ENCODE peak calls at places on chromosomes 11 and 22, in six cellular contexts. P, I, R, K, Y and Q are unnamed samples.
A peak's percentile ranks its signal among the peaks of the same experiment; 100 is the strongest.

GRCh38 chr11:116696381-116696941 is 76.3 kb downstream of the BUD13 start:
- DNase-seq in K (no peak), R (peak; percentile 90), Y (peak; percentile 78), P (no peak), I (no peak), Q (peak; percentile 59)

GRCh38 chr11:130420478-130421198 is 7.8 kb downstream of the ADAMTS8 start:
- DNase-seq in Y (no peak), R (peak; percentile 93), P (no peak), I (no peak), K (no peak), Q (peak; percentile 40)

GRCh38 chr22:41217553-41218157 is 12.5 kb downstream of the L3MBTL2 start:
- DNase-seq in K (peak; percentile 58), R (peak; percentile 96), P (peak; percentile 20), Y (peak; percentile 87), I (peak; percentile 60), Q (no peak)

GRCh38 chr22:24989135-24989534 is 36.6 kb downstream of the KIAA1671 start:
- DNase-seq in R (no peak), Y (no peak), K (no peak), I (no peak), P (no peak), Q (no peak)

GRCh38 chr11:71286701-71287643 is 34.6 kb upstream of the SHANK2 start:
- DNase-seq in P (peak; percentile 91), R (no peak), K (no peak), I (no peak), Y (peak; percentile 89), Q (no peak)

GRCh38 chr11:134938212-134938611 is 526.2 kb upstream of the B3GAT1 start:
- DNase-seq in Y (no peak), K (no peak), I (no peak), P (no peak), R (no peak), Q (no peak)

GRCh38 chr22:22431271-22432220 is 77.0 kb downstream of the ZNF280B start:
- DNase-seq in P (peak; percentile 33), I (peak; percentile 53), Y (no peak), K (peak; percentile 19), R (no peak), Q (peak; percentile 87)

GRCh38 chr22:19062139-19062789 is 59.9 kb downstream of the DGCR2 start:
- DNase-seq in P (no peak), Y (peak; percentile 72), R (no peak), I (no peak), K (no peak), Q (peak; percentile 63)

GRCh38 chr22:27490080-27490479 is 311.5 kb downstream of the MN1 start:
- DNase-seq in Y (no peak), I (no peak), K (no peak), R (no peak), P (no peak), Q (peak; percentile 29)

GRCh38 chr11:93528757-93529639 is 14.2 kb downstream of the SMCO4 start:
- DNase-seq in Y (no peak), P (peak; percentile 28), R (no peak), K (peak; percentile 31), I (no peak), Q (no peak)

GRCh38 chr22:49712195-49712791 is 115.4 kb downstream of the BRD1 start:
- DNase-seq in I (no peak), R (no peak), P (no peak), K (no peak), Y (no peak), Q (peak; percentile 56)

GRCh38 chr11:18253222-18253621 is 4.8 kb upstream of the SAA2 start:
- DNase-seq in Y (no peak), R (no peak), P (no peak), I (no peak), K (no peak), Q (no peak)

GRCh38 chr11:68942751-68943271 is 38.0 kb downstream of the MRGPRD start:
- DNase-seq in Y (no peak), I (no peak), P (no peak), R (no peak), K (peak; percentile 77), Q (peak; percentile 69)

GRCh38 chr22:37996515-37997246 is 12.3 kb upstream of the SOX10 start:
- DNase-seq in I (no peak), Y (no peak), K (no peak), R (no peak), P (no peak), Q (no peak)

GRCh38 chr22:44917372-44918165 is 92.2 kb downstream of the PHF21B start:
- DNase-seq in I (no peak), Y (no peak), K (no peak), R (no peak), P (no peak), Q (peak; percentile 46)

GRCh38 chr22:46612904-46613605 is 7.1 kb upstream of the GRAMD4 start:
- DNase-seq in P (no peak), R (no peak), I (no peak), Y (no peak), K (no peak), Q (peak; percentile 83)

GRCh38 chr22:33328789-33329296 is 270.7 kb upstream of the SYN3 start:
- DNase-seq in K (no peak), Y (no peak), I (no peak), P (no peak), R (no peak), Q (no peak)

GRCh38 chr22:30021881-30022619 is 58.2 kb upstream of the HORMAD2 start:
- DNase-seq in R (no peak), K (no peak), Y (peak; percentile 61), P (peak; percentile 27), I (no peak), Q (no peak)

GRCh38 chr11:129392995-129393394 is 17.3 kb downstream of the BARX2 start:
- DNase-seq in I (no peak), K (no peak), Y (no peak), P (no peak), R (peak; percentile 19), Q (no peak)

GRCh38 chr11:129391864-129392263 is 16.2 kb downstream of the BARX2 start:
- DNase-seq in P (no peak), I (no peak), K (no peak), R (no peak), Y (no peak), Q (no peak)

GRCh38 chr11:129388824-129389223 is 13.2 kb downstream of the BARX2 start:
- DNase-seq in P (no peak), K (no peak), Y (no peak), I (no peak), R (no peak), Q (no peak)

GRCh38 chr11:129390303-129390816 is 14.7 kb downstream of the BARX2 start:
- DNase-seq in Y (no peak), R (no peak), P (no peak), K (no peak), I (no peak), Q (no peak)

GRCh38 chr11:129391350-129391749 is 15.7 kb downstream of the BARX2 start:
- DNase-seq in R (peak; percentile 74), Y (no peak), I (no peak), P (no peak), K (no peak), Q (no peak)
- TF ChIP-seq POLR2A in R (no peak), Y (no peak), I (no peak), P (no peak), K (no peak), Q (no peak)

DNA sequence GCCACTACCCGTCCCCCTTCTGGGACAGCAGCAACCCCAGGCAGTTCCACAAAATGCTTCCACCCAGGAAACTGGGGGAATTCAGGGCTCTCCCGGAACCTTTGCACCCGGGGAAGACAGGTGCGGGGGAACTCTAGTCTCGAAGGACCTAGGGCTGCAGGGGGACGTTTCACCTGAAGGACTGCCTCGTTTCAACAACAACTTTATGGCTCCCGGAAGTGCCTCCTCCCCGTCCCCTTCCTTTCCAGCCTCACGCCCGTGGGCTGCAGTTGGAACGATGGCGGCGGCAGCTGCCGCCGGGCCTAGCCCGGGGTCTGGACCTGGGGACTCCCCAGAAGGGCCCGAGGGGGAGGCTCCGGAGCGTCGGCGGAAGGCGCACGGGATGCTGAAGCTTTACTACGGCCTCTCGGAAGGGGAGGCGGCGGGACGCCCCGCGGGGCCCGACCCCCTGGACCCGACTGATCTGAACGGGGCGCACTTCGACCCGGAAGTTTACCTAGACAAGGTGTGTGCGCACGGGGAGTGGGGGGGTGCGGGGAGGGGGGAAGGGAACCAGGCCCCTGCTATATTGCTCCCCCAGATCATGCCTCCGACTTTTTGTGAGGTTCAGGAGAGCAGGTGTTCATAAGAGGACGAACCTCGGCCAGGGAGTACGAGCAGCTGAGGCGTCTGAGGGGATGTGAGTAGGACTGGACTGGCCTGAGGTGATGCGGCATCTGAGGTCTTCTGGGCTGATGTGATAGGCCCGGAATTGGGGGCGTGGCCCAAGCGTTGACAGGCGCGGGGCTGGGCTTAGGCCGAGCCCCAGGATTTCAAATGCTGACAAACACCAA is at the start of gene VPS51:
- DNase-seq in P (peak; percentile 79), K (peak; percentile 88), R (peak; percentile 97), Y (peak; percentile 97), I (peak; percentile 92), Q (peak; percentile 95)
- TF ChIP-seq POLR2A in P (peak; percentile 9), K (peak; percentile 58), R (peak; percentile 52), Y (no peak), I (peak; percentile 98), Q (peak; percentile 47)

GRCh38 chr11:111870113-111870512 is 1.3 kb downstream of the ALG9 start:
- DNase-seq in P (no peak), K (no peak), I (no peak), Y (no peak), R (no peak), Q (no peak)

GRCh38 chr11:111871693-111872161 is 346 bp upstream of the ALG9 start:
- DNase-seq in Y (no peak), R (no peak), I (no peak), K (no peak), P (no peak), Q (no peak)

GRCh38 chr11:111870522-111870886 is 877 bp downstream of the ALG9 start:
- DNase-seq in Y (no peak), P (no peak), K (no peak), I (no peak), R (no peak), Q (no peak)

GRCh38 chr11:111870887-111871692 is at the start of gene ALG9:
- DNase-seq in I (peak; percentile 71), R (peak; percentile 93), P (peak; percentile 71), Y (peak; percentile 96), K (peak; percentile 82), Q (peak; percentile 93)
- TF ChIP-seq POLR2A in I (peak; percentile 16), R (no peak), P (peak; percentile 20), Y (no peak), K (peak; percentile 43), Q (no peak)

GRCh38 chr11:65323813-65324212 is 9.1 kb downstream of the CDC42EP2 start:
- DNase-seq in K (no peak), I (no peak), R (no peak), P (no peak), Y (no peak), Q (no peak)
- TF ChIP-seq POLR2A in K (no peak), I (no peak), R (no peak), P (no peak), Y (no peak), Q (no peak)

GRCh38 chr11:110093407-110094297 is 460 bp downstream of the ZC3H12C start:
- DNase-seq in P (peak; percentile 43), K (peak; percentile 67), I (peak; percentile 20), R (no peak), Y (peak; percentile 90), Q (peak; percentile 85)
- TF ChIP-seq POLR2A in P (no peak), K (no peak), I (peak; percentile 87), R (no peak), Y (no peak), Q (no peak)